ENCODE peak calls at places on chromosomes 3 and 15, in four cellular contexts. Z is stomach, T is H9, Q is breast epithelium. X is an unnamed sample.

GRCh38 chr3:71251156-71251775 is 332.3 kb downstream of the FOXP1 start:
- DNase-seq in Q (no peak), Z (no peak), T (no peak), X (peak; percentile 22)

GRCh38 chr15:69976366-69976994 is 121.2 kb downstream of the TLE3 start:
- DNase-seq in Q (no peak), Z (no peak), T (peak; percentile 53), X (no peak)

GRCh38 chr15:63408514-63408913 is 26.9 kb upstream of the CA12 start:
- DNase-seq in Z (no peak), Q (no peak), T (no peak), X (no peak)

GRCh38 chr15:78276032-78276943 is 11.9 kb downstream of the DNAJA4 start:
- DNase-seq in T (no peak), Q (no peak), Z (no peak), X (no peak)

GRCh38 chr15:64092864-64093626 is 593 bp downstream of the CIAO2A start:
- DNase-seq in Q (no peak), Z (peak; percentile 50), T (peak; percentile 57), X (no peak)

GRCh38 chr15:73988075-73988969 is 3.8 kb downstream of the STOML1 start:
- DNase-seq in Q (no peak), T (no peak), Z (no peak), X (no peak)

GRCh38 chr3:186512570-186513302 is 31.4 kb downstream of the CRYGS start:
- DNase-seq in T (no peak), Q (no peak), Z (no peak), X (no peak)

GRCh38 chr15:41238100-41238499 is 7.0 kb downstream of the CHP1 start:
- DNase-seq in Q (no peak), Z (no peak), T (no peak), X (no peak)

GRCh38 chr3:30426319-30426993 is 179.9 kb upstream of the TGFBR2 start:
- DNase-seq in Q (no peak), Z (no peak), T (no peak), X (peak; percentile 67)

GRCh38 chr3:13498354-13499060 is 18.4 kb downstream of the HDAC11 start:
- DNase-seq in Z (no peak), T (no peak), Q (no peak), X (no peak)

GRCh38 chr3:73520931-73521461 is 103.7 kb downstream of the PDZRN3 start:
- DNase-seq in T (no peak), Z (no peak), Q (peak; percentile 74), X (peak; percentile 80)

GRCh38 chr3:4503050-4503449 is 9.9 kb downstream of the ITPR1 start:
- DNase-seq in Z (no peak), T (no peak), Q (no peak), X (no peak)

GRCh38 chr3:107987036-107987557 is 103.7 kb downstream of the CD47 start:
- DNase-seq in T (no peak), Z (peak; percentile 84), Q (peak; percentile 77), X (no peak)

GRCh38 chr3:27345493-27345892 is 23.7 kb downstream of the NEK10 start:
- DNase-seq in Q (no peak), Z (no peak), T (no peak), X (no peak)

GRCh38 chr3:184531580-184532290 is 29.9 kb upstream of the EPHB3 start:
- DNase-seq in Q (no peak), T (peak; percentile 14), Z (no peak), X (no peak)

GRCh38 chr15:92733934-92734521 is 78.5 kb upstream of the FAM174B start:
- DNase-seq in Q (no peak), T (peak; percentile 48), Z (no peak), X (no peak)

GRCh38 chr3:77506384-77506783 is 466.5 kb downstream of the ROBO2 start:
- DNase-seq in T (no peak), Q (no peak), Z (no peak), X (no peak)

GRCh38 chr15:74662064-74662860 is 33.6 kb downstream of the EDC3 start:
- DNase-seq in Z (no peak), Q (no peak), T (no peak), X (no peak)

GRCh38 chr3:33931512-33931911 is 133.1 kb downstream of the PDCD6IP start:
- DNase-seq in T (no peak), Q (no peak), Z (no peak), X (no peak)

GRCh38 chr15:67897646-67898045 is 57.8 kb upstream of the RNU6-1 start:
- DNase-seq in T (no peak), Q (no peak), Z (no peak), X (no peak)

GRCh38 chr15:78075490-78076230 is 1.9 kb downstream of the TBC1D2B start:
- DNase-seq in T (peak; percentile 59), Z (peak; percentile 64), Q (no peak), X (peak; percentile 82)

GRCh38 chr15:67242665-67243064 is 11.8 kb downstream of the AAGAB start:
- DNase-seq in Q (no peak), T (no peak), Z (no peak), X (no peak)

GRCh38 chr3:192957441-192957951 is 39.8 kb upstream of the MB21D2 start:
- DNase-seq in Z (no peak), T (no peak), Q (no peak), X (peak; percentile 78)

GRCh38 chr15:74315626-74316025 is 51.8 kb downstream of the CYP11A1 start:
- DNase-seq in Z (no peak), Q (no peak), T (no peak), X (no peak)

GRCh38 chr3:116929534-116930222 is 220.1 kb downstream of the TUSC7 start:
- DNase-seq in Q (no peak), Z (no peak), T (no peak), X (no peak)

GRCh38 chr15:51625236-51625635 is 2.7 kb upstream of the DMXL2 start:
- DNase-seq in Q (no peak), Z (no peak), T (no peak), X (no peak)

GRCh38 chr3:151264611-151265010 is 13.7 kb downstream of the P2RY14 start:
- DNase-seq in Q (no peak), Z (no peak), T (no peak), X (no peak)

GRCh38 chr15:85870216-85871014 is 75.7 kb upstream of the KLHL25 start:
- DNase-seq in T (no peak), Q (no peak), Z (no peak), X (no peak)

GRCh38 chr15:80996247-80996646 is 4.5 kb upstream of the TLNRD1 start:
- DNase-seq in Q (no peak), Z (no peak), T (no peak), X (no peak)

GRCh38 chr3:153289334-153289808 is 127.3 kb downstream of the RAP2B start:
- DNase-seq in Q (no peak), T (no peak), Z (no peak), X (no peak)

GRCh38 chr3:16728762-16729745 is 123.8 kb upstream of the DAZL start:
- DNase-seq in Z (no peak), T (no peak), Q (no peak), X (no peak)

GRCh38 chr15:63389902-63390301 is 8.3 kb upstream of the CA12 start:
- DNase-seq in T (no peak), Z (peak; percentile 96), Q (peak; percentile 89), X (no peak)

GRCh38 chr3:113070226-113071220 is 79.7 kb downstream of the GTPBP8 start:
- DNase-seq in Z (no peak), Q (no peak), T (no peak), X (no peak)

GRCh38 chr15:27989428-27989827 is 109.7 kb downstream of the OCA2 start:
- DNase-seq in T (no peak), Q (no peak), Z (no peak), X (no peak)

GRCh38 chr3:123406598-123406997 is 42.3 kb downstream of the ADCY5 start:
- DNase-seq in Q (no peak), T (no peak), Z (peak; percentile 31), X (peak; percentile 66)

GRCh38 chr3:183283886-183284285 is 30.8 kb downstream of the B3GNT5 start:
- DNase-seq in Q (no peak), T (no peak), Z (no peak), X (no peak)

DNA sequence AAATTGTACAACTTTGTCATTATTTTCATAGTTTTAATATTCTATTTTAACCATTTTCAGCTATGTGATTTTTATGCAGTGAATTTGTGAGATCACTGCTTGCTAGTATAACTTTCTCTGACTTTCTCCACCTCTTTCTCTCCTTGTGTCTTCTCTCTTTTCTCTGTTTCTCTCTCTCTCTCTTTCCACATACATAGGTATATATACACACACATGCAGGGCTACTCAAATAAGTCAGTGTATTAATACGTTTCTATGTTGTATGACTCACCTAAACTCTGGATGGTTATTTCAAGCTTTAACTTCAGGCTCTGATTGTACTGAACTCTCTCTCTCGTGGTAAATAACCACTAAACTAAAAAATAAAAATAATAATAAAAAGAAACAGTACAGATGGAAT is 1389.3 kb upstream of the ALCAM start:
- DNase-seq in Z (no peak), T (no peak), Q (no peak), X (no peak)
- H3K27ac ChIP-seq in Z (no peak overlapping the region), T (no peak overlapping the region), Q (no peak overlapping the region), X (no peak overlapping the region)

GRCh38 chr3:45178131-45179023 is 32.2 kb upstream of the CDCP1 start:
- DNase-seq in T (no peak), Q (no peak), Z (peak; percentile 58), X (no peak)
- H3K27ac ChIP-seq in T (no peak overlapping the region), Q (no peak overlapping the region), Z (peak overlapping the region; percentile 71), X (no peak overlapping the region)

GRCh38 chr15:53453253-53454105 is 306.0 kb downstream of the WDR72 start:
- DNase-seq in Q (no peak), Z (peak; percentile 55), T (no peak), X (no peak)
- H3K27ac ChIP-seq in Q (no peak overlapping the region), Z (no peak overlapping the region), T (no peak overlapping the region), X (no peak overlapping the region)

DNA sequence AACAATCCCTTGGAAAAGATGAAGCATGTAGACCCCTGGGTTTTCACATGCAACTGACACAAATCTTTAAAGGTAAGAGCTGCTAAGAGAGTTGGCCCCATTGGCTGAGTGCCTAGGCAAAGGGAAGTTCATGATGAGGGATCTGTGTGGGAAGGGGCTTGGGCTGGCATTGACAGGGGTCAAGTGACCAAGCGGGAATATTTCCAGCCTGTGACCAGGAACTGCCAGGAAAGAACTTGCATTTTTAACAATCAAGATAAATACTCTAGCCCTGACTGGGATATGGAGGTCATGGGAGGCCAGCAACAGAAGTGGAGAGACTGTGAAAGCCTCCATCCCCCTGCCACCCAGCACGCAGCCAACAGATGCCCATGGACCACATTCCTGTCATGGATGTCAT is 361.1 kb upstream of the ATP10A start:
- DNase-seq in T (no peak), Q (no peak), Z (no peak), X (no peak)
- H3K27ac ChIP-seq in T (no peak overlapping the region), Q (no peak overlapping the region), Z (no peak overlapping the region), X (no peak overlapping the region)

DNA sequence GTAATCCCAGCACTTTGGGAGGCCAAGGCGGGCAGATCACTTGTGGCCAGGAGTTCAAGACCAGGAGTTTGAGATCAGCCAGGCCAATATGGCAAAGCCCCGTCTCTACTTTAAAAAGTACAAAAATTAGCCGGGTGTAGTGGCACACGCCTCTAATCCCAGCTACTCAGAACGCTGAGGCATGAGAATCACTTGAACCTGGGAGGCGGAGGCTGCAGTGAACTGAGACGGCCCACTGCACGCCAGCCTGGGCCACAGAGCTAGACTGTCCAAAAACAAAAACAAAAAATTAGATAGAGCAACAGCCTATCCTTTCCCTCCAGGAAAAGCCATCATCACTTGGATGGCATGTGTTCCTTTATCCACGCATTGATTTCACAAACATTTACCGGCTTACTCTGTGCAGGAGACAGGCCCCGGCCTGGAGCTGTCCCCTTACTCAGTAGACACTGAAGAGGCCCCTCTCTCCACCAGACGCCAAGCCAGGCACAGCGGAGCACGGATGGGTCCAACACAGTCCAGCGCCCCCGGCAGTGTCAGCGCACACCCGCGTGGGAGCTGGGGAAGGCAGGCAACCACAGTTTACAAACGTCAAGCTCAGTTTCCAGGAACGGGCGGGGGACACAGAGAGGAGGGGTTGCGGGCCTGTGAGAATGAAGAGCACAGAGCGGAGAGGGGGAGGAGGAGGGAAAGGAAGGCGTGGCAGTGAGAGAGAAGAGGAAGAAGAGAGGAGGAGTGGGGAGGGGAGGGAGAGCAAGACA is 3.1 kb downstream of the GP5 start:
- DNase-seq in Q (no peak), Z (no peak), T (peak; percentile 78), X (no peak)
- H3K27ac ChIP-seq in Q (peak overlapping the region; percentile 61), Z (peak overlapping the region; percentile 68), T (no peak overlapping the region), X (no peak overlapping the region)

GRCh38 chr3:8491246-8491645 is 10.4 kb upstream of the LMCD1 start:
- DNase-seq in T (no peak), Q (no peak), Z (no peak), X (no peak)
- H3K27ac ChIP-seq in T (no peak overlapping the region), Q (no peak overlapping the region), Z (peak overlapping the region; percentile 67), X (peak overlapping the region; percentile 86)